ENCODE peak calls at places on chromosomes 2 and 18, in four cellular contexts. K is HepG2, S is H1, L is GM12878. J is an unnamed sample.

GRCh38 chr2:15732341-15733077 is 140.8 kb downstream of the DDX1 start:
- DNase-seq in K (no peak), S (no peak), L (peak), J (no peak)

GRCh38 chr18:48053881-48054586 is 123.6 kb upstream of the SMAD2 start:
- DNase-seq in K (no peak), S (no peak), L (no peak), J (peak)

GRCh38 chr2:240300261-240300821 is 135.1 kb upstream of the GPC1 start:
- DNase-seq in K (no peak), S (peak), L (no peak), J (no peak)

GRCh38 chr18:29586210-29586609 is 1409.3 kb upstream of the CDH2 start:
- DNase-seq in K (no peak), S (no peak), L (no peak), J (no peak)

GRCh38 chr2:190205643-190206042 is 114.0 kb downstream of the HIBCH start:
- DNase-seq in K (no peak), S (no peak), L (no peak), J (no peak)

GRCh38 chr18:3652380-3653262 is 202.6 kb downstream of the TGIF1 start:
- DNase-seq in K (peak), S (no peak), L (no peak), J (peak)

GRCh38 chr2:16241166-16242160 is 301.1 kb downstream of the MYCN start:
- DNase-seq in K (no peak), S (no peak), L (no peak), J (no peak)

GRCh38 chr2:15818186-15818795 is 122.1 kb upstream of the MYCN start:
- DNase-seq in K (no peak), S (no peak), L (no peak), J (no peak)

GRCh38 chr2:152335851-152336102 is 803 bp downstream of the FMNL2 start:
- DNase-seq in K (no peak), S (no peak), L (no peak), J (no peak)

GRCh38 chr2:201860541-201861154 is 54.3 kb downstream of the CDK15 start:
- DNase-seq in K (peak), S (no peak), L (peak), J (peak)

GRCh38 chr18:22489694-22490093 is 72.0 kb upstream of the CTAGE1 start:
- DNase-seq in K (peak), S (no peak), L (no peak), J (peak)

GRCh38 chr2:71113843-71114242 is 16.2 kb downstream of the MCEE start:
- DNase-seq in K (no peak), S (no peak), L (no peak), J (no peak)

GRCh38 chr2:42770288-42771131 is 6.6 kb upstream of the OXER1 start:
- DNase-seq in K (peak), S (peak), L (no peak), J (peak)

GRCh38 chr2:1766400-1766799 is 22.1 kb upstream of the PXDN start:
- DNase-seq in K (no peak), S (no peak), L (no peak), J (no peak)

GRCh38 chr2:98822301-98823164 is 91.6 kb upstream of the MGAT4A start:
- DNase-seq in K (no peak), S (peak), L (no peak), J (no peak)

GRCh38 chr2:199685669-199686068 is 165.3 kb downstream of the FTCDNL1 start:
- DNase-seq in K (no peak), S (no peak), L (no peak), J (no peak)

GRCh38 chr18:9494778-9495302 is 19.5 kb downstream of the RALBP1 start:
- DNase-seq in K (no peak), S (no peak), L (peak), J (no peak)

GRCh38 chr2:157805519-157805918 is 70.6 kb downstream of the ACVR1 start:
- DNase-seq in K (no peak), S (no peak), L (no peak), J (no peak)

GRCh38 chr2:157800838-157801495 is 75.2 kb downstream of the ACVR1 start:
- DNase-seq in K (no peak), S (no peak), L (no peak), J (no peak)

GRCh38 chr2:157806426-157806825 is 69.7 kb downstream of the ACVR1 start:
- DNase-seq in K (no peak), S (no peak), L (no peak), J (no peak)

GRCh38 chr2:157803914-157804313 is 72.2 kb downstream of the ACVR1 start:
- DNase-seq in K (no peak), S (no peak), L (no peak), J (no peak)

GRCh38 chr2:157804355-157804754 is 71.8 kb downstream of the ACVR1 start:
- DNase-seq in K (no peak), S (no peak), L (no peak), J (no peak)
- H2AFZ ChIP-seq in K (no peak), S (no peak), L (no peak), J (no peak)

DNA sequence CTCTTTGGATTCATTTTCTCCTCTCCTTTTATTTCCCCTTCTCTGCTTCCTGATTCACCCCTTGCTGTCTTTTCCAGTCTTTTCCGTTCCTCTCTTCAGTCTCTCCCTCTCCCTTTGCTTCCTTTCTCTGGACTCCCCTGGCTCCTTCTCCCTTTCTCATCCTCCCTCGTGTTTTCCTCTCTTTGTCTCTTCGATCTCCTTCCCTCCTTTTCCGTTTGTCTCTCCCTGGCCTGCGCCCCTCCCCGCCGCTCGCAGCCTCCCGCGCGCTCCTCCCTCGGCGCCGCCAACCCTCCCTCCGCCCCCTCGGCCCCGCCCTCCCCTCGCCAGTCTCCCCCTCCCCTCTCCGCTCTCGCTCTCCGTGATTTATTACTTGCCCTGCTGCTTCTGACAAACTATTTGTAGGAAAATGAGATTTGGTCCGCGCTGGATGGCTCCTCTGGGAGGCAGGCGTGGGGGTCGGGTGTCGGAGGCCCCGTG is 46.0 kb upstream of the PAX8 start:
- DNase-seq in K (no peak), S (peak), L (no peak), J (peak)
- TF ChIP-seq ATF2 in K (no peak), S (no peak), L (no peak), J (no peak)

DNA sequence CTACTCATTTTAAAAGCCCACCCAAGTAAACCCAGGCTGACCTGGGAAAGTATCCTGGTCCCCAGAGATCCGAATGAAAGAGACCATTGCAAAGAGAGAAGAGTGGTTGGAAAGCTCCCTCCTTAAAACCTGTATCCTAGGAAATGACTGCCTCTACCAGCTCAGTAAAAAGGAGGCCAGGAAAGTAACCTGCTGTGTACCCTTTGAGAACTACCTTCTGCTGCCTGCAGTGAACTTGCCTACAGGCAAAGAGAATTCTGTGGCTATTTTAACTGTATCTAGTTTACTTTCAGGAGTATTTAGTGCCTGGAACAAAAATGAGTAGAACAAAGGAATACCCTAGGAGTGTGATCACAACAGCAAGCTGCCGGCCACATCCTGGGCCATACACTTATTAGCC is 641.7 kb upstream of the NRXN1 start:
- DNase-seq in K (no peak), S (no peak), L (no peak), J (no peak)
- TF ChIP-seq SRF in K (no peak), S (no peak), L (no peak), J (no peak)

GRCh38 chr18:79400091-79400590 is 4.4 kb downstream of the NFATC1 start:
- DNase-seq in K (no peak), S (peak), L (no peak), J (peak)
- H2AFZ ChIP-seq in K (no peak), S (no peak), L (no peak), J (no peak)

GRCh38 chr2:72512376-72512775 is 313.5 kb downstream of the EXOC6B start:
- DNase-seq in K (no peak), S (no peak), L (no peak), J (no peak)

GRCh38 chr2:72513011-72513410 is 312.8 kb downstream of the EXOC6B start:
- DNase-seq in K (no peak), S (no peak), L (no peak), J (no peak)

GRCh38 chr2:72511906-72512305 is 313.9 kb downstream of the EXOC6B start:
- DNase-seq in K (no peak), S (no peak), L (no peak), J (no peak)

DNA sequence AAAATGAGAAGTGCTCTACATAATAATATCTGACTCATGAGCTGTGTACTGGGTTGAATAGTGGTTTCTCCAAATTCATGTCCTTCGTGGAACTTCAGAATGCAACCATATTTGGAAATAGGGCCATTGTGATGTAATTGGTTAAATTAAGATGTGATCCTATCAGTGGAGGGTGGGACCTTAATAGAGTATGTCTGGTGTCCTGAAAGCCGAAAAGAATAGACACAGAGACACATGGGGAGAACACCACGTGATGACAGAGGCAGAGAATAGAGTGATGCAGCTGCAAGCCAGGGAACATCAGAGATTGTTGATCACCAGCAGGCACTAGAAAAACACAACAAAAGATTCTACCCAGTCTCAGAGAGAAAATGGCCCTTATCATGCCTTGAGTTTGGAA is 310.1 kb downstream of the EXOC6B start:
- DNase-seq in K (no peak), S (no peak), L (no peak), J (no peak)
- TF ChIP-seq ATF2 in K (no peak), S (no peak), L (no peak), J (no peak)

DNA sequence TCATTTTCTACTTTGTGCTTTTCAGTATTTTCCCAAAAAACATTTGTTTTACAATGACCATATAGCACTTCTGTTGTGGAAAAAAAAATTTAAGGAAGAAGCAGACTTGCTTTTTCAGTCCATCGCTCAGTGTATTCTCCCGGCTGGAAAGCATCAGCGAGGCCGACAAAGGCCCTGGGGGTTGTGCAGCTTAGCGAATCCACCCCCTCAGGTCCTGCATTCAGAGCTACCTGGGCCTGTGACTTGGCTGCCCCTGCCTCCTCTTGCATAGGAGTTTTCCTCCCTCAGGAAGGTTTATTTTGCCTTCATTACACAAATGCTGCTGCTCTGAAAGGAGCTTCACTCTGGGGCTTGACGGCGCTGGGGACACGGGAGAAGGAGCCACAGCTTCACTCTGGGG is 244.4 kb upstream of the MGAT5 start:
- DNase-seq in K (no peak), S (no peak), L (no peak), J (no peak)
- TF ChIP-seq SRF in K (no peak), S (no peak), L (no peak), J (no peak)

GRCh38 chr2:8026381-8026780 is 655.5 kb upstream of the ID2 start:
- DNase-seq in K (no peak), S (no peak), L (no peak), J (no peak)

GRCh38 chr2:8028981-8029380 is 652.9 kb upstream of the ID2 start:
- DNase-seq in K (no peak), S (no peak), L (no peak), J (no peak)

GRCh38 chr2:8028036-8028435 is 653.8 kb upstream of the ID2 start:
- DNase-seq in K (no peak), S (no peak), L (no peak), J (no peak)

GRCh38 chr2:8028436-8028835 is 653.4 kb upstream of the ID2 start:
- DNase-seq in K (no peak), S (no peak), L (no peak), J (no peak)

DNA sequence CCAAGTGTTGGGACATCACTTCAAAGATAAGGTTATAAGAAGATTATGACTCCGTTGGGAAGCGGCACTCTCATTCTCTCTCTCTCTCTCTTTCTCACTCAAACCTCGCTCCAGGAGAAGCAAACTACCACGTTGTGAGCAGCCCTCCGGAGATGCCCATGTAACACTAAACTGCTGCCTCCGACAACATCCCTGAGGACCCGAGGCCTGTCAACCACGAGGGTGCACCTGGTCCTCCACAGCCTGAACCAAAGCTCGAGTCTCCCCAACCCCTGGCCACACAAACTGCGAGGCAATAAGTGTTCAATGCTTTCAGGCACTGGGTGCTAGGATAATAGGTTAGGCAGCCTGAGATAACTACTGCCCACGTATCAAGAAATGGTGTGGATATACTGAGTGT is 654.5 kb upstream of the ID2 start:
- DNase-seq in K (no peak), S (no peak), L (no peak), J (no peak)
- H2AFZ ChIP-seq in K (no peak), S (no peak), L (no peak), J (no peak)

DNA sequence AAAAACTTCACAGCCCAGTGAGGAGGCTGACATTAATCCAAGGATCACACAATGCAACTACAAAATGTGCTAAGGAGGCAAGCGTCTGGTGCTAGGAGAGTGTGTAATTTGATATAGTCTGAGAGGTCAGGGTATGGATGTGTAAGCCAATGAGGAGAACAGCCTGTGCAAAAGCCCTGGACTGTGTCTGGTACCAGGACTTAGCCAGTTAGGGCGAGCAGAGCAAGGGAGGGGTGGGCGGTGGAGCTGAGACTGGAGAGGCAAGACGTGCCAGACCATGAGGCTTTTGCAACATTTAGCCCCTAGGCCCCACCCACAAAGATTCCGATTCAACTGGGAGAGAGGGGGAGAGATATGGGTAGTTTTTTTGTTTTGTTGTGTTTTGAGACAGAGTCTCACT is 33.5 kb upstream of the SPRED2 start:
- DNase-seq in K (no peak), S (no peak), L (no peak), J (no peak)
- TF ChIP-seq ATF2 in K (no peak), S (no peak), L (no peak), J (no peak)

J was measured in K562.